ENCODE peak calls at places on chromosomes 13 and 19, in six cellular contexts. G, D, H, A, M and C are unnamed samples.

GRCh38 chr13:40624338-40624737 is 42.1 kb downstream of the FOXO1 start:
- DNase-seq in A (peak), M (no peak), G (peak), H (no peak), D (no peak), C (peak)

GRCh38 chr19:16378291-16378889 is 53.8 kb downstream of the KLF2 start:
- DNase-seq in H (no peak), A (no peak), D (no peak), G (no peak), M (no peak), C (no peak)

GRCh38 chr19:38003427-38004099 is 96.6 kb downstream of the SIPA1L3 start:
- DNase-seq in A (peak), D (no peak), G (peak), M (peak), H (peak), C (peak)

GRCh38 chr19:7705387-7706187 is 3.7 kb upstream of the FCER2 start:
- DNase-seq in G (no peak), H (no peak), A (no peak), D (no peak), M (no peak), C (no peak)

GRCh38 chr19:3157096-3157845 is 21.3 kb upstream of the S1PR4 start:
- DNase-seq in D (no peak), A (no peak), M (no peak), G (no peak), H (no peak), C (no peak)

GRCh38 chr19:16367269-16367683 is 42.6 kb downstream of the KLF2 start:
- DNase-seq in D (no peak), H (no peak), A (no peak), G (no peak), M (no peak), C (no peak)

GRCh38 chr19:10871711-10872550 is 578 bp downstream of the CARM1 start:
- DNase-seq in D (peak), H (peak), A (no peak), M (peak), G (no peak), C (peak)

GRCh38 chr19:46932346-46932745 is 71.5 kb downstream of the ARHGAP35 start:
- DNase-seq in D (no peak), G (peak), M (no peak), A (peak), H (no peak), C (peak)

GRCh38 chr13:71360041-71360440 is 507.0 kb downstream of the DACH1 start:
- DNase-seq in D (no peak), A (peak), M (no peak), G (peak), H (no peak), C (peak)

GRCh38 chr19:1260749-1261511 is 8.2 kb upstream of the CIRBP start:
- DNase-seq in H (peak), A (peak), M (peak), G (peak), D (peak), C (peak)

GRCh38 chr19:2334426-2334825 is 5.9 kb downstream of the SPPL2B start:
- DNase-seq in G (no peak), H (no peak), M (no peak), A (no peak), D (peak), C (no peak)

GRCh38 chr13:21849323-21849722 is 178.4 kb downstream of the FGF9 start:
- DNase-seq in M (peak), H (peak), G (peak), D (no peak), A (peak), C (peak)

GRCh38 chr19:3135961-3136683 is at the start of gene GNA15:
- DNase-seq in H (no peak), G (peak), D (peak), A (no peak), M (peak), C (peak)

GRCh38 chr13:99385161-99385560 is 78.0 kb upstream of the GPR183 start:
- DNase-seq in A (no peak), H (no peak), D (no peak), G (no peak), M (peak), C (no peak)

GRCh38 chr13:107192289-107192688 is 624.4 kb upstream of the ARGLU1 start:
- DNase-seq in M (peak), H (no peak), A (no peak), G (no peak), D (no peak), C (no peak)

GRCh38 chr19:54189668-54190502 is 505 bp upstream of the MBOAT7 start:
- DNase-seq in G (peak), A (peak), D (peak), M (peak), H (peak), C (peak)
- H3K4me3 ChIP-seq in G (peak), A (peak), D (peak), M (peak), H (peak), C (peak)

DNA sequence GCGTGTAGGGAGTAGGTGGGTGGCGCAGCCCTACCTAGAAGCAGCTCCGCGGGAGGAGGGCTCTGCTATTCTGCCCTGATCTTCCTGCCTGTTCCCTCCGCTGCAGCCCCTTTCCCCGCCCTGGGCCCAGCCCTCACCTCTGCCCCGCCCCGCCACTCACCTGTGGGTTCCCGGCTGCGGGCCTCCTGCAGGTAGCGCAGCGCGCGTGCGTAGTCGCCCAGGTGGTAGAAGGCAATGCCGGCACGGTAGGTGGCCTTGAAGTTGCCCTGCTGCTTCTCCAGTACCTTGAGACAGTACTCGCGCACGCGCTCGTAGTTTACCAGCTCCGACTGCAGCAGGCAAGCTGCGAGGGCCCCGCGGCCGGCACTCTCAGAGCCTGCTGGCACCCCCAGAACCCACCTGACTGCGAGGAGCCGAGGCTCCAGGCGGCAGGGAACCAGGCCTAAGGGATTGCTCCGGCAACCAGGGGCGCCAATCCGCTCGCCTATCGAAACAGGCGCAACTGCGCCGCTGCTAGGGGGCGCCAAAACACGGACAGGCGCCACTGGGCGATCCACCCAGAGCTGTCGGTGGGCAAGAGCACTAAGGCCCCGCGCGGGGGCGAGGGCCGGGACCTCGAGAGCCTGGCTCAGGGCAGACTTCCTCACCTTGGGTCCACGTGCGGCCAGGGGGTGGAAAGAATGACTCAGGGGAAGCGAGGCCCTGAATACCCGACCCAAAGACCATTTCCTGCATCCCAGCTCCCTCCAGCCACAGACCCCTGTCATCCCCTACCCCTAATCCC is 965 bp downstream of the TTC9B start:
- DNase-seq in D (peak), A (no peak), M (peak), G (peak), H (peak), C (peak)
- TF ChIP-seq CTCF in D (peak), A (peak), M (peak), G (peak), H (peak), C (peak)

GRCh38 chr19:35267818-35268545 is 780 bp upstream of the USF2 start:
- DNase-seq in D (peak), G (peak), M (peak), A (peak), H (peak), C (peak)

GRCh38 chr19:35270381-35270811 is 1.6 kb downstream of the USF2 start:
- DNase-seq in A (no peak), M (no peak), D (peak), H (no peak), G (no peak), C (no peak)

GRCh38 chr19:35269425-35270117 is 809 bp downstream of the USF2 start:
- DNase-seq in M (peak), G (peak), D (peak), H (peak), A (peak), C (peak)

GRCh38 chr19:35266904-35267817 is 1.6 kb upstream of the USF2 start:
- DNase-seq in H (no peak), D (peak), A (no peak), M (peak), G (no peak), C (peak)

GRCh38 chr19:35268546-35269424 is at the start of gene USF2:
- DNase-seq in M (peak), A (peak), H (peak), D (peak), G (no peak), C (peak)
- H3K4me3 ChIP-seq in M (peak), A (peak), H (peak), D (peak), G (peak), C (peak)

DNA sequence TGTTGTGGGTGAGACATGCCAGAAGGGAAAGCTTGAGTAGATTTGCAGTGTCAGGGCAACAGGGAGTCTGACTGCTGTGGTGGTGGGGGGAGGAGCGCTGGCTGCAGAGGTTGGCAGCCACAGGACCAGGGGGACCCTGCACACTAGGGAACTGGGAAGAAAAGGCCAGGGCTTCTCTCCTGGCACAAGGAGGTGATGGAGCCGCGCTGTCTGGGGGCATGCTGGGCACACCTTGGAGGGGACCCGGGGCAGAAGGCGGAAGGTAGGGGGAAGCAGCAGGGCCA is 13.9 kb upstream of the EPHX3 start:
- DNase-seq in D (no peak), A (no peak), M (no peak), H (no peak), G (no peak), C (no peak)
- TF ChIP-seq CTCF in D (no peak), A (no peak), M (no peak), H (no peak), G (no peak), C (no peak)

GRCh38 chr19:28705008-28705407 is 507.9 kb downstream of the UQCRFS1 start:
- DNase-seq in A (peak), M (no peak), D (no peak), H (peak), G (peak), C (peak)

GRCh38 chr19:28703400-28703956 is 509.5 kb downstream of the UQCRFS1 start:
- DNase-seq in D (no peak), M (no peak), G (no peak), A (no peak), H (no peak), C (no peak)

GRCh38 chr19:28711401-28711800 is 501.6 kb downstream of the UQCRFS1 start:
- DNase-seq in H (no peak), G (no peak), A (no peak), D (no peak), M (no peak), C (no peak)

GRCh38 chr19:28710278-28710677 is 502.7 kb downstream of the UQCRFS1 start:
- DNase-seq in D (no peak), G (peak), A (peak), H (peak), M (no peak), C (peak)

DNA sequence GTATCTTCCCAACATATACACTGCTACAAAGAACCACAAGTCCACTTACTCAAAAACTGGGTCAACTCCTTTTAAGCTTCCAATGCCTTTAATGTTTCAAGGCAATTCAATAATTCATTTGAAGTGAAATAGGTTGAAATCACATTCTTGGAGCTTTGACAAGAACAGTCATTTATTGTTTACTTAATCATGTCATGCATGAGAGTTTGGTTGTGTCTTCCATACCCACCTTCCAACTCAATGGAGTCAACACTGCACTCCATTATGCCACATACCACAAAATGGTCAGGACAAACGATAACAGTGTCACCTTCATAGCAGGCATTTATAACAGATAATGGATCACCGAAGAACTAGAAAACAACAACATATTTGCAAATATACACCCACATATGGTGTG is 506.3 kb downstream of the UQCRFS1 start:
- DNase-seq in M (no peak), G (peak), D (no peak), A (peak), H (no peak), C (peak)
- H3K4me3 ChIP-seq in M (no peak), G (no peak), D (no peak), A (no peak), H (no peak), C (no peak)

GRCh38 chr19:42532881-42533280 is 4.6 kb upstream of the CEACAM1 start:
- DNase-seq in H (no peak), G (no peak), A (no peak), M (no peak), D (no peak), C (no peak)

GRCh38 chr19:42528354-42529247 is at the start of gene CEACAM1:
- DNase-seq in H (no peak), G (peak), D (no peak), A (peak), M (no peak), C (peak)

GRCh38 chr19:42529248-42529764 is 1.0 kb upstream of the CEACAM1 start:
- DNase-seq in D (peak), A (peak), G (peak), M (peak), H (peak), C (peak)

GRCh38 chr19:42531313-42531712 is 3.0 kb upstream of the CEACAM1 start:
- DNase-seq in M (no peak), G (peak), H (no peak), D (no peak), A (no peak), C (peak)
- TF ChIP-seq CTCF in M (no peak), G (no peak), H (no peak), D (no peak), A (no peak), C (no peak)

DNA sequence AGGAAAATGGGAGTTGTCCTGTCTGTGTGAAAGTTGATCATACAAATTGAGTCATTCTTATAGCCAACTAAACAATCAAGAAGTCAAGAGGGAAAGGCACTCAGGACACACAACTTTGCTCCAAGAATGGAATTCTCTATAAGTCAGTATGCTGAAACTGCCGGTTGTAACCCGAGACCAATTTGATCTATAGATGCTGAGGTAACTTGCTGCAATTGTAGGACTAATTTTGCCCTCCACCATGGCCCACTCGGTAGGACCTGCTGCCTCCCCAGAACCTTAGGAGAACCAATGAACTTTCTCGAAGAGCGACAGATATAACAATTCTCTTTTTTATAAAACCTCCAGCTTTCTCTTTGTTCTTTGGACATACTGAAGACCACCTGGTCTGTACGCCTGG is 157.0 kb downstream of the RNF17 start:
- DNase-seq in G (no peak), M (no peak), A (no peak), D (no peak), H (no peak), C (no peak)
- H3K4me3 ChIP-seq in G (no peak), M (peak), A (no peak), D (no peak), H (no peak), C (no peak)

GRCh38 chr19:14023404-14024235 is 4.3 kb upstream of the RLN3 start:
- DNase-seq in D (no peak), G (no peak), M (peak), A (peak), H (peak), C (peak)
- TF ChIP-seq CTCF in D (peak), G (peak), M (peak), A (peak), H (peak), C (peak)

GRCh38 chr13:111062305-111062704 is 52.8 kb upstream of the ARHGEF7 start:
- DNase-seq in A (no peak), G (no peak), D (no peak), M (no peak), H (no peak), C (no peak)

GRCh38 chr13:111065698-111066097 is 49.4 kb upstream of the ARHGEF7 start:
- DNase-seq in D (peak), M (no peak), H (no peak), A (no peak), G (no peak), C (no peak)

GRCh38 chr13:111064661-111065060 is 50.4 kb upstream of the ARHGEF7 start:
- DNase-seq in A (no peak), H (no peak), G (no peak), D (no peak), M (no peak), C (no peak)

GRCh38 chr13:111066544-111066943 is 48.6 kb upstream of the ARHGEF7 start:
- DNase-seq in M (no peak), H (no peak), D (peak), A (no peak), G (no peak), C (no peak)

DNA sequence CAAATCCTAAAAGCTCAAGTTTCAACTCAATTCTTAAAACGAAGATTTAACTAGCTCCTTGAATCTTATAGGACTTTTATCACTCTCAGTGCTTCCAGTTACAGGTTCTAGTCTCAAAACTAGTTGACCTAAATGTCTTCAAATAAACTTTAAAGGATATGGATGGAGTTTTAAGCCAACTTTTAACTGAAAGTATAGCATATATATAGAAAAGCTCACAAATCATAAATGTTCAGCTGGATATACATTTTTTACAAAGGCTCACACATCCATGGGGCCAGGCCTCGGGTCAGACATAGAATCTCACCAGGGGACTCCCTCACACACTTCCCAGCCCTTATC is 47.1 kb upstream of the ARHGEF7 start:
- DNase-seq in M (no peak), G (no peak), A (no peak), H (no peak), D (no peak), C (no peak)
- H3K4me3 ChIP-seq in M (peak), G (no peak), A (no peak), H (no peak), D (peak), C (no peak)

DNA sequence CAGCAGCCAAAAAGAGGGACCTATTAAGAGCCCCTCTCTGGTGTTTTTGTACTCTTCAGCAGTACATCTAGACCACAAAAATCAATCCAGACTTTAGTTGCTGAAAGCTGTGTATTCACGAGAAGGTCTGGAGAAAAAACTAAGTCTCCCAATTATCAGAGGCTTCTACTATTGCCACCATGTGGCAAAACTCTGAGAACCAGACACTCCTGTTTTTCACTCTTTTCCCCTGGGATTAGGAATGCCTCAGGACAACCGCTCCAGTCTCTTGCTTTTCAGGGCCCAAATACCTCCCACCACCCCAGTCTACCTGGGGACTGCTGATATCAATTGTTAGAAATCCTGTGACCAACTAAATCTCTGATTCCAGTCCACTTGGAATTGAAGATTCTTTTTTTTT is 30.1 kb upstream of the OBI1 start:
- DNase-seq in M (no peak), H (peak), A (no peak), G (no peak), D (no peak), C (no peak)
- TF ChIP-seq CTCF in M (peak), H (peak), A (no peak), G (no peak), D (no peak), C (no peak)